ENCODE peak calls at places on chromosomes 3 and 15, in five cellular contexts. One of them, this sample, is unnamed.
A peak's percentile ranks its signal among the peaks of the same experiment; 100 is the strongest.

GRCh38 chr3:168248383-168249047 is 152.8 kb upstream of the GOLIM4 start:
- DNase-seq in EH: peak; percentile 49
- DNase-seq in NCI-H1436: no peak
- DNase-seq in B cell: no peak
- DNase-seq in activated CD8-positive, alpha-beta memory T cell treated with anti-CD3 and anti-CD28 coated beads for 24 hours: no peak
- DNase-seq in this sample: no peak

GRCh38 chr3:14319654-14320182 is 82.7 kb upstream of the SLC6A6 start:
- DNase-seq in EH: peak; percentile 79
- DNase-seq in activated CD8-positive, alpha-beta memory T cell treated with anti-CD3 and anti-CD28 coated beads for 24 hours: no peak
- DNase-seq in NCI-H1436: no peak
- DNase-seq in B cell: no peak
- DNase-seq in this sample: no peak

GRCh38 chr15:69014454-69014853 is at the start of gene NOX5:
- DNase-seq in activated CD8-positive, alpha-beta memory T cell treated with anti-CD3 and anti-CD28 coated beads for 24 hours: no peak
- DNase-seq in NCI-H1436: no peak
- DNase-seq in EH: peak; percentile 97
- DNase-seq in B cell: no peak
- DNase-seq in this sample: no peak

GRCh38 chr3:178705925-178706324 is 169.7 kb downstream of the KCNMB2 start:
- DNase-seq in NCI-H1436: no peak
- DNase-seq in EH: peak; percentile 88
- DNase-seq in B cell: no peak
- DNase-seq in activated CD8-positive, alpha-beta memory T cell treated with anti-CD3 and anti-CD28 coated beads for 24 hours: no peak
- DNase-seq in this sample: no peak

GRCh38 chr3:165874663-165875489 is 37.7 kb upstream of the BCHE start:
- DNase-seq in B cell: no peak
- DNase-seq in EH: no peak
- DNase-seq in activated CD8-positive, alpha-beta memory T cell treated with anti-CD3 and anti-CD28 coated beads for 24 hours: no peak
- DNase-seq in NCI-H1436: peak; percentile 89
- DNase-seq in this sample: no peak

GRCh38 chr15:99180287-99180962 is 69.0 kb downstream of the TTC23 start:
- DNase-seq in activated CD8-positive, alpha-beta memory T cell treated with anti-CD3 and anti-CD28 coated beads for 24 hours: no peak
- DNase-seq in NCI-H1436: no peak
- DNase-seq in B cell: no peak
- DNase-seq in EH: no peak
- DNase-seq in this sample: no peak

GRCh38 chr3:141385386-141386079 is 17.2 kb downstream of the ZBTB38 start:
- DNase-seq in activated CD8-positive, alpha-beta memory T cell treated with anti-CD3 and anti-CD28 coated beads for 24 hours: no peak
- DNase-seq in B cell: no peak
- DNase-seq in EH: no peak
- DNase-seq in NCI-H1436: no peak
- DNase-seq in this sample: no peak

GRCh38 chr3:69330891-69331400 is 54.9 kb downstream of the FRMD4B start:
- DNase-seq in NCI-H1436: no peak
- DNase-seq in activated CD8-positive, alpha-beta memory T cell treated with anti-CD3 and anti-CD28 coated beads for 24 hours: no peak
- DNase-seq in B cell: no peak
- DNase-seq in EH: peak; percentile 28
- DNase-seq in this sample: no peak

GRCh38 chr3:42692667-42693529 is 7.6 kb downstream of the KLHL40 start:
- DNase-seq in NCI-H1436: no peak
- DNase-seq in B cell: no peak
- DNase-seq in EH: no peak
- DNase-seq in activated CD8-positive, alpha-beta memory T cell treated with anti-CD3 and anti-CD28 coated beads for 24 hours: no peak
- DNase-seq in this sample: no peak

GRCh38 chr15:94029495-94029894 is 201.9 kb upstream of the MCTP2 start:
- DNase-seq in NCI-H1436: no peak
- DNase-seq in B cell: no peak
- DNase-seq in EH: peak; percentile 55
- DNase-seq in activated CD8-positive, alpha-beta memory T cell treated with anti-CD3 and anti-CD28 coated beads for 24 hours: no peak
- DNase-seq in this sample: no peak

GRCh38 chr15:67161881-67162280 is 92.6 kb downstream of the AAGAB start:
- DNase-seq in B cell: no peak
- DNase-seq in NCI-H1436: peak; percentile 9
- DNase-seq in EH: no peak
- DNase-seq in activated CD8-positive, alpha-beta memory T cell treated with anti-CD3 and anti-CD28 coated beads for 24 hours: no peak
- DNase-seq in this sample: no peak

GRCh38 chr3:23859012-23859743 is 53.4 kb downstream of the UBE2E1 start:
- DNase-seq in NCI-H1436: no peak
- DNase-seq in EH: peak; percentile 69
- DNase-seq in activated CD8-positive, alpha-beta memory T cell treated with anti-CD3 and anti-CD28 coated beads for 24 hours: no peak
- DNase-seq in B cell: no peak
- DNase-seq in this sample: no peak

GRCh38 chr3:159458010-159458409 is 530.6 kb upstream of the IL12A start:
- DNase-seq in EH: peak; percentile 98
- DNase-seq in B cell: no peak
- DNase-seq in activated CD8-positive, alpha-beta memory T cell treated with anti-CD3 and anti-CD28 coated beads for 24 hours: no peak
- DNase-seq in NCI-H1436: no peak
- DNase-seq in this sample: no peak

GRCh38 chr3:124791639-124792111 is 61.4 kb downstream of the UMPS start:
- DNase-seq in NCI-H1436: no peak
- DNase-seq in activated CD8-positive, alpha-beta memory T cell treated with anti-CD3 and anti-CD28 coated beads for 24 hours: no peak
- DNase-seq in EH: peak; percentile 98
- DNase-seq in B cell: no peak
- DNase-seq in this sample: no peak

GRCh38 chr3:146493221-146493620 is 23.9 kb upstream of the PLSCR2 start:
- DNase-seq in activated CD8-positive, alpha-beta memory T cell treated with anti-CD3 and anti-CD28 coated beads for 24 hours: no peak
- DNase-seq in NCI-H1436: no peak
- DNase-seq in EH: no peak
- DNase-seq in B cell: no peak
- DNase-seq in this sample: no peak

GRCh38 chr3:128408693-128409620 is 57.7 kb downstream of the DNAJB8 start:
- DNase-seq in B cell: no peak
- DNase-seq in NCI-H1436: no peak
- DNase-seq in EH: no peak
- DNase-seq in activated CD8-positive, alpha-beta memory T cell treated with anti-CD3 and anti-CD28 coated beads for 24 hours: no peak
- DNase-seq in this sample: no peak

GRCh38 chr15:85128636-85129035 is 147.0 kb downstream of the PDE8A start:
- DNase-seq in NCI-H1436: no peak
- DNase-seq in EH: peak; percentile 45
- DNase-seq in B cell: no peak
- DNase-seq in activated CD8-positive, alpha-beta memory T cell treated with anti-CD3 and anti-CD28 coated beads for 24 hours: no peak
- DNase-seq in this sample: no peak

GRCh38 chr3:38334656-38335055 is 11.9 kb upstream of the XYLB start:
- DNase-seq in activated CD8-positive, alpha-beta memory T cell treated with anti-CD3 and anti-CD28 coated beads for 24 hours: no peak
- DNase-seq in NCI-H1436: no peak
- DNase-seq in B cell: no peak
- DNase-seq in EH: peak; percentile 83
- DNase-seq in this sample: no peak

GRCh38 chr15:67148196-67148701 is 82.8 kb downstream of the SMAD3 start:
- DNase-seq in NCI-H1436: no peak
- DNase-seq in B cell: no peak
- DNase-seq in EH: peak; percentile 93
- DNase-seq in activated CD8-positive, alpha-beta memory T cell treated with anti-CD3 and anti-CD28 coated beads for 24 hours: no peak
- DNase-seq in this sample: peak; percentile 63

GRCh38 chr3:72836923-72837322 is 11.3 kb downstream of the SHQ1 start:
- DNase-seq in activated CD8-positive, alpha-beta memory T cell treated with anti-CD3 and anti-CD28 coated beads for 24 hours: no peak
- DNase-seq in EH: no peak
- DNase-seq in B cell: no peak
- DNase-seq in NCI-H1436: no peak
- DNase-seq in this sample: no peak

GRCh38 chr3:155248531-155249187 is 44.8 kb downstream of the STRIT1 start:
- DNase-seq in activated CD8-positive, alpha-beta memory T cell treated with anti-CD3 and anti-CD28 coated beads for 24 hours: no peak
- DNase-seq in EH: no peak
- DNase-seq in B cell: no peak
- DNase-seq in NCI-H1436: no peak
- DNase-seq in this sample: no peak

GRCh38 chr15:75620776-75621536 is 4.6 kb downstream of the SNUPN start:
- DNase-seq in NCI-H1436: no peak
- DNase-seq in activated CD8-positive, alpha-beta memory T cell treated with anti-CD3 and anti-CD28 coated beads for 24 hours: no peak
- DNase-seq in B cell: no peak
- DNase-seq in EH: peak; percentile 89
- DNase-seq in this sample: no peak

GRCh38 chr3:68866157-68866556 is 66.2 kb downstream of the TAFA4 start:
- DNase-seq in activated CD8-positive, alpha-beta memory T cell treated with anti-CD3 and anti-CD28 coated beads for 24 hours: no peak
- DNase-seq in NCI-H1436: no peak
- DNase-seq in B cell: no peak
- DNase-seq in EH: no peak
- DNase-seq in this sample: no peak

GRCh38 chr3:72186485-72186864 is 401.5 kb upstream of the PROK2 start:
- DNase-seq in B cell: no peak
- DNase-seq in NCI-H1436: no peak
- DNase-seq in activated CD8-positive, alpha-beta memory T cell treated with anti-CD3 and anti-CD28 coated beads for 24 hours: no peak
- DNase-seq in EH: peak; percentile 37
- DNase-seq in this sample: no peak

GRCh38 chr3:57029924-57030323 is 30.5 kb upstream of the SPATA12 start:
- DNase-seq in activated CD8-positive, alpha-beta memory T cell treated with anti-CD3 and anti-CD28 coated beads for 24 hours: no peak
- DNase-seq in EH: no peak
- DNase-seq in NCI-H1436: no peak
- DNase-seq in B cell: no peak
- DNase-seq in this sample: no peak

GRCh38 chr15:38186505-38186904 is 66.1 kb upstream of the SPRED1 start:
- DNase-seq in EH: no peak
- DNase-seq in B cell: no peak
- DNase-seq in NCI-H1436: no peak
- DNase-seq in activated CD8-positive, alpha-beta memory T cell treated with anti-CD3 and anti-CD28 coated beads for 24 hours: no peak
- DNase-seq in this sample: peak; percentile 11

GRCh38 chr3:10194328-10195071 is 29.8 kb downstream of the IRAK2 start:
- DNase-seq in NCI-H1436: no peak
- DNase-seq in activated CD8-positive, alpha-beta memory T cell treated with anti-CD3 and anti-CD28 coated beads for 24 hours: peak; percentile 82
- DNase-seq in EH: peak; percentile 15
- DNase-seq in B cell: peak; percentile 61
- DNase-seq in this sample: no peak

GRCh38 chr15:80160570-80161156 is 7.9 kb downstream of the FAH start:
- DNase-seq in NCI-H1436: no peak
- DNase-seq in B cell: no peak
- DNase-seq in EH: peak; percentile 97
- DNase-seq in activated CD8-positive, alpha-beta memory T cell treated with anti-CD3 and anti-CD28 coated beads for 24 hours: no peak
- DNase-seq in this sample: no peak

GRCh38 chr3:182412066-182412465 is 381.2 kb upstream of the ATP11B start:
- DNase-seq in EH: no peak
- DNase-seq in activated CD8-positive, alpha-beta memory T cell treated with anti-CD3 and anti-CD28 coated beads for 24 hours: no peak
- DNase-seq in NCI-H1436: no peak
- DNase-seq in B cell: no peak
- DNase-seq in this sample: no peak

GRCh38 chr15:48426941-48427340 is 95.7 kb downstream of the DUT start:
- DNase-seq in NCI-H1436: no peak
- DNase-seq in activated CD8-positive, alpha-beta memory T cell treated with anti-CD3 and anti-CD28 coated beads for 24 hours: no peak
- DNase-seq in EH: no peak
- DNase-seq in B cell: no peak
- DNase-seq in this sample: no peak

GRCh38 chr15:77985931-77986480 is 91.5 kb downstream of the TBC1D2B start:
- DNase-seq in EH: no peak
- DNase-seq in activated CD8-positive, alpha-beta memory T cell treated with anti-CD3 and anti-CD28 coated beads for 24 hours: no peak
- DNase-seq in NCI-H1436: no peak
- DNase-seq in B cell: no peak
- DNase-seq in this sample: no peak

GRCh38 chr3:45688194-45688881 is 858 bp upstream of the SACM1L start:
- DNase-seq in NCI-H1436: no peak
- DNase-seq in B cell: no peak
- DNase-seq in activated CD8-positive, alpha-beta memory T cell treated with anti-CD3 and anti-CD28 coated beads for 24 hours: peak; percentile 78
- DNase-seq in EH: peak; percentile 44
- DNase-seq in this sample: peak; percentile 25

GRCh38 chr3:81947359-81947758 is 185.9 kb upstream of the GBE1 start:
- DNase-seq in EH: no peak
- DNase-seq in NCI-H1436: no peak
- DNase-seq in B cell: no peak
- DNase-seq in activated CD8-positive, alpha-beta memory T cell treated with anti-CD3 and anti-CD28 coated beads for 24 hours: no peak
- DNase-seq in this sample: no peak

GRCh38 chr15:25695875-25696760 is 167.0 kb downstream of the ATP10A start:
- DNase-seq in NCI-H1436: no peak
- DNase-seq in EH: no peak
- DNase-seq in activated CD8-positive, alpha-beta memory T cell treated with anti-CD3 and anti-CD28 coated beads for 24 hours: no peak
- DNase-seq in B cell: no peak
- DNase-seq in this sample: no peak

GRCh38 chr3:157573780-157574378 is 70.7 kb upstream of the VEPH1 start:
- DNase-seq in NCI-H1436: no peak
- DNase-seq in activated CD8-positive, alpha-beta memory T cell treated with anti-CD3 and anti-CD28 coated beads for 24 hours: no peak
- DNase-seq in B cell: no peak
- DNase-seq in EH: peak; percentile 32
- DNase-seq in this sample: no peak